ENCODE peak calls at places on chromosomes 6 and 20, in five cellular contexts. R is HepG2, W is K562, H is H1, P is GM12878. V is an unnamed sample.

GRCh38 chr6:71887006-71887743 is 825 bp downstream of the RIMS1 start:
- DNase-seq in W (no peak), H (no peak), R (no peak), P (no peak), V (no peak)

GRCh38 chr20:34546751-34547181 is 11.8 kb upstream of the MAP1LC3A start:
- DNase-seq in P (no peak), W (no peak), H (no peak), R (no peak), V (no peak)

GRCh38 chr20:43925215-43925614 is 10.6 kb downstream of the TOX2 start:
- DNase-seq in R (no peak), W (no peak), H (no peak), P (peak; percentile 34), V (no peak)

GRCh38 chr6:27902335-27903314 is 9.6 kb downstream of the OR2B2 start:
- DNase-seq in W (peak; percentile 69), R (peak; percentile 85), P (peak; percentile 84), H (no peak), V (peak; percentile 75)

GRCh38 chr6:3501826-3502505 is 45.1 kb upstream of the SLC22A23 start:
- DNase-seq in P (no peak), R (peak; percentile 90), W (no peak), H (no peak), V (no peak)

GRCh38 chr6:3390698-3391097 is 66.2 kb downstream of the SLC22A23 start:
- DNase-seq in R (no peak), H (no peak), P (no peak), W (peak; percentile 80), V (peak; percentile 80)

GRCh38 chr20:16929756-16930155 is 181.6 kb downstream of the OTOR start:
- DNase-seq in P (no peak), W (no peak), R (no peak), H (no peak), V (no peak)

GRCh38 chr6:2504495-2505064 is 246.1 kb downstream of the MYLK4 start:
- DNase-seq in P (no peak), R (no peak), H (no peak), W (no peak), V (no peak)

GRCh38 chr6:63186970-63187369 is 24.3 kb upstream of the FKBP1C start:
- DNase-seq in P (no peak), H (no peak), W (no peak), R (no peak), V (no peak)

GRCh38 chr20:6704132-6704861 is 63.2 kb upstream of the BMP2 start:
- DNase-seq in P (no peak), R (peak; percentile 85), W (no peak), H (no peak), V (no peak)

GRCh38 chr20:46894579-46894958 is at the start of gene EYA2:
- DNase-seq in P (no peak), R (no peak), W (no peak), H (no peak), V (no peak)

GRCh38 chr20:21048841-21049273 is 57.3 kb downstream of the LINC00237 start:
- DNase-seq in P (no peak), W (peak; percentile 71), R (peak; percentile 55), H (no peak), V (peak; percentile 28)

GRCh38 chr6:1864496-1864895 is 254.8 kb downstream of the FOXC1 start:
- DNase-seq in R (peak; percentile 28), H (no peak), P (no peak), W (no peak), V (no peak)

GRCh38 chr6:20202070-20202658 is 10.1 kb downstream of the MBOAT1 start:
- DNase-seq in W (peak; percentile 33), H (no peak), P (peak; percentile 57), R (peak; percentile 10), V (no peak)

GRCh38 chr6:163782436-163783003 is 368.0 kb downstream of the QKI start:
- DNase-seq in P (peak; percentile 25), W (no peak), H (no peak), R (no peak), V (no peak)

GRCh38 chr6:64504509-64504908 is 868.9 kb downstream of the PHF3 start:
- DNase-seq in H (no peak), R (no peak), P (no peak), W (no peak), V (no peak)

GRCh38 chr6:126267621-126268020 is 72.3 kb upstream of the CENPW start:
- DNase-seq in R (no peak), H (no peak), P (no peak), W (no peak), V (no peak)

GRCh38 chr6:101878554-101879276 is 485.2 kb downstream of the GRIK2 start:
- DNase-seq in W (no peak), P (no peak), H (no peak), R (no peak), V (no peak)

GRCh38 chr6:42727627-42728026 is 5.2 kb upstream of the PRPH2 start:
- DNase-seq in P (no peak), R (no peak), H (no peak), W (no peak), V (no peak)

GRCh38 chr6:154852700-154853099 is 119.5 kb downstream of the SCAF8 start:
- DNase-seq in H (no peak), W (no peak), P (no peak), R (peak; percentile 14), V (no peak)

GRCh38 chr6:159389695-159390094 is 220.5 kb downstream of the FNDC1 start:
- DNase-seq in H (no peak), P (no peak), W (no peak), R (no peak), V (no peak)

GRCh38 chr6:100176951-100177710 is 183.1 kb upstream of the MCHR2 start:
- DNase-seq in W (no peak), R (no peak), H (no peak), P (no peak), V (no peak)

GRCh38 chr20:37680420-37680819 is 13.4 kb upstream of the CTNNBL1 start:
- DNase-seq in R (no peak), P (no peak), H (no peak), W (no peak), V (no peak)

GRCh38 chr20:37681384-37681977 is 12.3 kb upstream of the CTNNBL1 start:
- DNase-seq in H (no peak), P (no peak), W (no peak), R (no peak), V (no peak)

GRCh38 chr20:37676440-37676839 is 17.4 kb upstream of the CTNNBL1 start:
- DNase-seq in P (no peak), H (no peak), R (no peak), W (no peak), V (no peak)

GRCh38 chr20:37673429-37673828 is 20.4 kb upstream of the CTNNBL1 start:
- DNase-seq in W (no peak), P (no peak), R (no peak), H (no peak), V (no peak)

DNA sequence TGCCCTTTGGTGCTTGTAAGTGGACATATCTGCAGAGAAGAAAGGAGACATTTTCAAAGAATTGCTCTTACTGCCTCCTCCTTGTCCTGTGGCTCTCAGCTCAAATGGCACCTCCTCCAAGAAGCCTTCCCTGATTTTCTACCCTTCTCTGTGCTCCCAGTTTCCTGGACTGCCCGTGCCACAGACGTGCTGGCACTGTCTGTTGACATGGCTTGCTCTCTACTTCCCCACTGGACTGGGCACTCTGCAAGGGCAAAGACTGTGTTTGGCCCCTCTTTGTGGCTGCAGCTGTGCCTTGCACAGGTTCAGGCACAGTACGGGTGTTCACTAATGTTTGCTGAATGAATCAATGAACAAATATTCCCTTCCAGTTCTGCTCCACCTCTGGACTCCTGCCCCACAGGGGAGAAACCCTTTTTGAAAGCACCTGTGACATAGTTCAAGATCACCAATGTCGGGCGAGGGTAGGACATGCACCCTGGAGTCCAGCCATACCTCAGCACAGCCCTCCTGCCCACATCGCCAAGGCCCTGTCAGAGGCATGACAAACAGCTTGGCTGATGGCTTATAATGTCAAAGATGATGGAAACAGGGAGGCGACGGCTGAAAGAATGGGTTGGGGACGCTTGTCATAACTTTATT is 15.7 kb upstream of the CTNNBL1 start:
- DNase-seq in W (no peak), P (no peak), H (no peak), R (peak; percentile 46), V (no peak)
- TF ChIP-seq EZH2 in W (no peak), P (no peak), H (no peak), R (no peak), V (no peak)

GRCh38 chr6:133749427-133749826 is 139.5 kb upstream of the TCF21 start:
- DNase-seq in P (no peak), R (no peak), H (no peak), W (no peak), V (no peak)
- H3K9ac ChIP-seq in P (no peak overlapping the region), R (no peak overlapping the region), H (no peak overlapping the region), W (no peak overlapping the region), V (no peak overlapping the region)

DNA sequence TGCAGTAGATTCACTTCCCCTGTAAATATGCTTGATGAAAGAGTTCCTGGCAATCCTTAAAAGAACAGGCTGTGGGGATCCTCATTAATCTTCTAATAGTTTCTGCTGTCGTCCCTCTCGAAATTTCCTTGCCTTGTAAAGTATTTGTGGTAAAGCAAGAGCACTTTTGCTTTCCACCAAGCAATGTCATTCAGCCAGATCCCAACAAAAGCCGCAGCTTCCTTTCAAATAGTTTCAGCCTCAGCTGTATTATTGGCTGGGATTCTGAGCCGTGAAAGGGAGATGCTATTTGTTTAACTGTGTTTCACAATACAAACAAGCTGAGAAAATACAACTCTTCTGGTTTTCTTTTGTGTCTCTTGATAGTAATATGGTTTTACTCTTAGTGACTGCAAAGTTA is 48.9 kb upstream of the EPHA7 start:
- DNase-seq in H (peak; percentile 3), R (no peak), P (no peak), W (no peak), V (no peak)
- TF ChIP-seq RAD21 in H (no peak), R (no peak), P (no peak), W (no peak), V (no peak)

GRCh38 chr20:51091564-51092195 is 68.8 kb upstream of the KCNG1 start:
- DNase-seq in W (no peak), R (no peak), H (no peak), P (no peak), V (no peak)
- TF ChIP-seq EZH2 in W (no peak), R (no peak), H (no peak), P (no peak), V (no peak)

GRCh38 chr20:40704828-40705227 is 15.8 kb upstream of the MAFB start:
- DNase-seq in W (no peak), R (no peak), H (no peak), P (no peak), V (no peak)
- H3K9ac ChIP-seq in W (no peak overlapping the region), R (no peak overlapping the region), H (no peak overlapping the region), P (no peak overlapping the region), V (no peak overlapping the region)